ENCODE peak calls at places on chromosomes 16 and 17, in six cellular contexts. E is left ventricle myocardium inferior; A is epithelial cell of proximal tubule; H is AG10803; D is effector memory CD4-positive, alpha-beta T cell; V is fibroblast of the aortic adventitia. Z is an unnamed sample.
A peak's percentile ranks its signal among the peaks of the same experiment; 100 is the strongest.

GRCh38 chr16:51981725-51982124 is 565.2 kb downstream of the TOX3 start:
- DNase-seq in D (no peak), A (no peak), H (no peak), E (no peak), V (no peak), Z (no peak)

GRCh38 chr17:75707096-75707720 is 14.1 kb upstream of the ITGB4 start:
- DNase-seq in H (no peak), A (no peak), V (peak; percentile 44), E (peak; percentile 53), D (no peak), Z (no peak)

GRCh38 chr16:17591655-17592405 is 121.1 kb upstream of the XYLT1 start:
- DNase-seq in D (peak; percentile 15), E (no peak), H (no peak), A (no peak), V (no peak), Z (no peak)

GRCh38 chr16:86051376-86052114 is 152.6 kb downstream of the IRF8 start:
- DNase-seq in A (no peak), H (peak; percentile 16), E (no peak), D (no peak), V (no peak), Z (no peak)

GRCh38 chr17:83193336-83194188 is 114.2 kb downstream of the METRNL start:
- DNase-seq in H (peak; percentile 58), D (no peak), V (no peak), A (no peak), E (peak; percentile 16), Z (peak; percentile 14)

GRCh38 chr17:74485841-74486240 is 19.4 kb downstream of the CD300A start:
- DNase-seq in H (no peak), D (no peak), A (no peak), V (no peak), E (no peak), Z (no peak)

GRCh38 chr17:43028221-43028861 is 3.3 kb downstream of the RND2 start:
- DNase-seq in H (no peak), E (no peak), A (no peak), V (no peak), D (no peak), Z (no peak)

GRCh38 chr16:86257546-86257945 is 252.8 kb upstream of the FOXF1 start:
- DNase-seq in H (no peak), E (no peak), V (no peak), D (no peak), A (no peak), Z (no peak)

GRCh38 chr16:1535391-1536291 is 2.2 kb downstream of the TMEM204 start:
- DNase-seq in A (no peak), E (no peak), H (peak; percentile 13), V (peak; percentile 45), D (no peak), Z (no peak)

GRCh38 chr16:67223992-67224391 is 2.9 kb upstream of the TMEM208 start:
- DNase-seq in A (no peak), V (no peak), H (no peak), E (no peak), D (no peak), Z (no peak)

GRCh38 chr16:5490499-5490898 is 392.9 kb upstream of the EEF2KMT start:
- DNase-seq in A (no peak), E (no peak), H (no peak), V (no peak), D (no peak), Z (peak; percentile 79)

GRCh38 chr16:31819948-31820347 is 53.7 kb upstream of the ZNF267 start:
- DNase-seq in E (no peak), D (no peak), H (no peak), A (no peak), V (no peak), Z (no peak)

GRCh38 chr16:12801511-12802042 is 2.1 kb downstream of the CPPED1 start:
- DNase-seq in A (peak; percentile 78), H (peak; percentile 94), V (peak; percentile 52), D (no peak), E (no peak), Z (peak; percentile 78)

GRCh38 chr16:50373780-50374179 is 5.0 kb upstream of the BRD7 start:
- DNase-seq in V (no peak), H (no peak), A (no peak), D (no peak), E (no peak), Z (no peak)

GRCh38 chr17:27892866-27893769 is at the start of gene LYRM9:
- DNase-seq in D (peak; percentile 84), H (peak; percentile 83), A (no peak), E (peak; percentile 93), V (peak; percentile 82), Z (peak; percentile 92)

GRCh38 chr17:6497496-6498221 is 53.4 kb downstream of the PIMREG start:
- DNase-seq in H (no peak), E (no peak), A (no peak), D (no peak), V (no peak), Z (no peak)

GRCh38 chr17:40633871-40634270 is 13.7 kb downstream of the SMARCE1 start:
- DNase-seq in H (peak; percentile 22), A (no peak), V (no peak), E (no peak), D (no peak), Z (no peak)

GRCh38 chr17:31581022-31581483 is 189.6 kb downstream of the RAB11FIP4 start:
- DNase-seq in D (no peak), A (no peak), E (peak; percentile 78), H (peak; percentile 88), V (peak; percentile 91), Z (peak; percentile 56)

GRCh38 chr17:2067559-2067958 is 12.7 kb downstream of the HIC1 start:
- DNase-seq in D (no peak), H (peak; percentile 91), E (no peak), V (peak; percentile 73), A (no peak), Z (no peak)

GRCh38 chr16:2839650-2840450 is 9.7 kb downstream of the ZG16B start:
- DNase-seq in E (peak; percentile 5), H (no peak), A (no peak), V (no peak), D (no peak), Z (no peak)

GRCh38 chr16:2686912-2687507 is 4.7 kb downstream of the KCTD5 start:
- DNase-seq in V (no peak), D (no peak), E (no peak), H (no peak), A (no peak), Z (no peak)

GRCh38 chr17:40344321-40345160 is 20.0 kb downstream of the GJD3 start:
- DNase-seq in H (no peak), E (no peak), V (no peak), A (no peak), D (no peak), Z (no peak)

GRCh38 chr17:1986783-1987451 is 38.2 kb downstream of the RTN4RL1 start:
- DNase-seq in A (no peak), E (no peak), H (no peak), V (no peak), D (no peak), Z (peak; percentile 82)

GRCh38 chr17:61152898-61153297 is 246.7 kb upstream of the TBX2 start:
- DNase-seq in H (no peak), D (no peak), A (no peak), E (no peak), V (no peak), Z (no peak)

GRCh38 chr16:15725641-15726240 is 75.7 kb downstream of the NDE1 start:
- DNase-seq in A (no peak), V (no peak), H (no peak), E (no peak), D (no peak), Z (no peak)

GRCh38 chr16:79811541-79811940 is 211.0 kb upstream of the MAF start:
- DNase-seq in A (peak; percentile 68), D (no peak), V (no peak), E (no peak), H (no peak), Z (no peak)

GRCh38 chr16:83689385-83689831 is 118.4 kb upstream of the HSBP1 start:
- DNase-seq in V (peak; percentile 94), A (peak; percentile 100), E (no peak), D (no peak), H (peak; percentile 99), Z (no peak)

GRCh38 chr17:38871247-38871991 is 1.6 kb downstream of the LASP1 start:
- DNase-seq in D (peak; percentile 60), A (peak; percentile 49), H (peak; percentile 53), E (peak; percentile 50), V (peak; percentile 63), Z (peak; percentile 57)

DNA sequence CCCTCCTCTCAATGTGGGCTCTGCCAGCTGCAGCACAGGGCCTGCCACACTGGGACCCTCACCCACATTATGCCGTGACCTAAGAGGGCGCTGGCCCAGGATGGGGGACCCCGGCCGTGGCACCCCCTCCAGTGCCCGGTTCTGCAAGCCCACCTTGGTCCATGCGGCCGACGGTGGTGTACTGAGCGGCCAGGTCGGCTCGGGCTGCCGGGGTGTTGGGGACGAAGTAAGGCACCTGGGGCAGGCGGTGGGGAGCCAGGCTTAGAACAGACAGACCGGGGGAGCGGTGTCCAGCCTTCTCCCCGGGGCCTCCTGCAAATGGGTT is 6.5 kb downstream of the SGSH start:
- DNase-seq in A (no peak), H (no peak), V (no peak), E (no peak), D (no peak), Z (no peak)
- H3K4me3 ChIP-seq in A (no peak overlapping the region), H (no peak overlapping the region), V (no peak overlapping the region), E (no peak overlapping the region), D (no peak overlapping the region), Z (no peak overlapping the region)

GRCh38 chr17:8680850-8681174 is 50.3 kb upstream of the MYH10 start:
- DNase-seq in E (no peak), V (no peak), H (no peak), D (no peak), A (no peak), Z (no peak)
- H3K4me3 ChIP-seq in E (peak overlapping the region; percentile 48), V (peak overlapping the region; percentile 22), H (peak overlapping the region; percentile 12), D (no peak overlapping the region), A (no peak overlapping the region), Z (no peak overlapping the region)

GRCh38 chr17:77879226-77879895 is 79.1 kb upstream of the TNRC6C start:
- DNase-seq in D (no peak), E (no peak), H (no peak), V (no peak), A (no peak), Z (no peak)

GRCh38 chr17:77880702-77881450 is 77.6 kb upstream of the TNRC6C start:
- DNase-seq in A (no peak), H (no peak), V (no peak), D (no peak), E (no peak), Z (no peak)

GRCh38 chr17:77881545-77881944 is 77.0 kb upstream of the TNRC6C start:
- DNase-seq in E (peak; percentile 90), H (peak; percentile 63), D (peak; percentile 64), V (peak; percentile 79), A (no peak), Z (peak; percentile 69)

GRCh38 chr17:77877674-77878355 is 80.7 kb upstream of the TNRC6C start:
- DNase-seq in H (no peak), D (no peak), E (no peak), A (no peak), V (no peak), Z (no peak)

GRCh38 chr17:77879896-77880280 is 78.6 kb upstream of the TNRC6C start:
- DNase-seq in V (no peak), A (no peak), D (no peak), H (no peak), E (no peak), Z (no peak)
- H3K4me3 ChIP-seq in V (no peak overlapping the region), A (no peak overlapping the region), D (no peak overlapping the region), H (no peak overlapping the region), E (no peak overlapping the region), Z (no peak overlapping the region)

DNA sequence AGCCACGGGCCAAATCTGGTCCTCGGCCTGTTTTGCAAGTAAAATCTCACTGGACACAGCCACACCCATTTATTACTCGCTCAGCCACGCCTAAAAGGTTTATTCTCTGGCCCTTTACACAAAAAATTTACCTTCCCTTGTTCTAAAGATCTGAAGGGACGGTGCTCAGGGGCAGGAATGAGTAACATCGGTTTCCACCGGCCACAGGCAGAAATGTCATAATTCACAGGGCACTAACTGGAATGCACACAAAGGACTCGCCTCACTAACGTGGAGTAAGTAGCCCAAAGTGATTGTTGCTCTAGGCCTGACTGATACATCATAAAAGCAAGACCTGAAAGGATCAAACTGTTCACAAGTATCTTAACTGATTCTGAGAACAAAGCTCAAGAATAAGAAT is 9.0 kb upstream of the TCF25 start:
- DNase-seq in V (peak; percentile 7), H (peak; percentile 12), E (no peak), A (no peak), D (no peak), Z (no peak)
- H3K4me3 ChIP-seq in V (no peak overlapping the region), H (no peak overlapping the region), E (peak overlapping the region; percentile 37), A (no peak overlapping the region), D (peak overlapping the region; percentile 31), Z (no peak overlapping the region)